ENCODE peak calls at places on chromosomes 12 and 14, in four cellular contexts. One of them, this sample, is unnamed.

GRCh38 chr14:103699261-103699661 is 16.0 kb downstream of the XRCC3 start:
- DNase-seq in HFF-Myc: no peak
- DNase-seq in NCI-H748 treated with DMSO at 0.1 percent for 48 hours: no peak
- DNase-seq in mesothelial cell of epicardium: no peak
- DNase-seq in this sample: no peak

GRCh38 chr12:43402431-43402830 is 149.6 kb downstream of the ADAMTS20 start:
- DNase-seq in HFF-Myc: no peak
- DNase-seq in NCI-H748 treated with DMSO at 0.1 percent for 48 hours: no peak
- DNase-seq in mesothelial cell of epicardium: no peak
- DNase-seq in this sample: no peak

GRCh38 chr14:103862393-103862782 is 15.0 kb upstream of the PPP1R13B start:
- DNase-seq in HFF-Myc: no peak
- DNase-seq in NCI-H748 treated with DMSO at 0.1 percent for 48 hours: no peak
- DNase-seq in mesothelial cell of epicardium: no peak
- DNase-seq in this sample: no peak

GRCh38 chr12:49873361-49873934 is 30.3 kb downstream of the FAIM2 start:
- DNase-seq in HFF-Myc: no peak
- DNase-seq in NCI-H748 treated with DMSO at 0.1 percent for 48 hours: no peak
- DNase-seq in mesothelial cell of epicardium: no peak
- DNase-seq in this sample: peak; percentile 41

GRCh38 chr12:39368096-39368495 is 74.8 kb downstream of the KIF21A start:
- DNase-seq in HFF-Myc: no peak
- DNase-seq in NCI-H748 treated with DMSO at 0.1 percent for 48 hours: no peak
- DNase-seq in mesothelial cell of epicardium: no peak
- DNase-seq in this sample: no peak

GRCh38 chr12:27525373-27525772 is 1.4 kb downstream of the PPFIBP1 start:
- DNase-seq in HFF-Myc: no peak
- DNase-seq in NCI-H748 treated with DMSO at 0.1 percent for 48 hours: no peak
- DNase-seq in mesothelial cell of epicardium: no peak
- DNase-seq in this sample: no peak

GRCh38 chr12:9925746-9926393 is 6.3 kb downstream of the CLEC2A start:
- DNase-seq in HFF-Myc: no peak
- DNase-seq in NCI-H748 treated with DMSO at 0.1 percent for 48 hours: no peak
- DNase-seq in mesothelial cell of epicardium: no peak
- DNase-seq in this sample: no peak

GRCh38 chr12:103523771-103524170 is 28.0 kb upstream of the C12orf42 start:
- DNase-seq in HFF-Myc: no peak
- DNase-seq in NCI-H748 treated with DMSO at 0.1 percent for 48 hours: no peak
- DNase-seq in mesothelial cell of epicardium: no peak
- DNase-seq in this sample: no peak

GRCh38 chr12:94637714-94638113 is 12.6 kb downstream of the TMCC3 start:
- DNase-seq in HFF-Myc: no peak
- DNase-seq in NCI-H748 treated with DMSO at 0.1 percent for 48 hours: no peak
- DNase-seq in mesothelial cell of epicardium: no peak
- DNase-seq in this sample: no peak

GRCh38 chr12:76270657-76271358 is 77.4 kb downstream of the BBS10 start:
- DNase-seq in HFF-Myc: no peak
- DNase-seq in NCI-H748 treated with DMSO at 0.1 percent for 48 hours: no peak
- DNase-seq in mesothelial cell of epicardium: no peak
- DNase-seq in this sample: no peak

This sample was measured in stomach.